ENCODE peak calls at places on chromosomes 12 and 14, in four cellular contexts. J, X, V and K are unnamed samples. For H3K27me3, the result is how much of the 10 kb centered on the place peaks cover.

GRCh38 chr12:56337753-56338221 is 897 bp upstream of the IL23A start:
- DNase-seq in J (no peak), X (no peak), V (no peak), K (no peak)

GRCh38 chr12:4864575-4864974 is 45.1 kb upstream of the KCNA1 start:
- DNase-seq in J (no peak), X (no peak), V (no peak), K (no peak)

GRCh38 chr14:104701383-104702076 is 12.1 kb downstream of the INF2 start:
- DNase-seq in J (no peak), X (no peak), V (no peak), K (no peak)

GRCh38 chr12:58148405-58148804 is 207.0 kb downstream of the ATP23 start:
- DNase-seq in J (peak), X (peak), V (no peak), K (peak)

GRCh38 chr12:79275631-79276030 is 411.1 kb downstream of the SYT1 start:
- DNase-seq in J (no peak), X (peak), V (no peak), K (peak)

GRCh38 chr12:74286254-74286653 is 251.4 kb upstream of the ATXN7L3B start:
- DNase-seq in J (no peak), X (no peak), V (no peak), K (no peak)

GRCh38 chr14:64594438-64594837 is 44.7 kb downstream of the PPP1R36 start:
- DNase-seq in J (no peak), X (no peak), V (no peak), K (no peak)

GRCh38 chr12:83823386-83824045 is 1089.1 kb downstream of the SLC6A15 start:
- DNase-seq in J (peak), X (no peak), V (no peak), K (peak)

GRCh38 chr12:64796205-64796845 is 28.1 kb upstream of the TBC1D30 start:
- DNase-seq in J (peak), X (peak), V (peak), K (peak)

GRCh38 chr14:74945261-74945851 is 10.0 kb downstream of the PGF start:
- DNase-seq in J (peak), X (no peak), V (no peak), K (no peak)

GRCh38 chr12:46546634-46547273 is 174.2 kb upstream of the SLC38A2 start:
- DNase-seq in J (no peak), X (peak), V (no peak), K (no peak)

GRCh38 chr14:103122578-103123127 is 608 bp upstream of the TNFAIP2 start:
- DNase-seq in J (no peak), X (no peak), V (peak), K (no peak)

GRCh38 chr14:47619397-47619796 is 56.0 kb downstream of the MDGA2 start:
- DNase-seq in J (no peak), X (no peak), V (no peak), K (peak)

GRCh38 chr12:90987520-90987919 is 17.3 kb downstream of the EPYC start:
- DNase-seq in J (peak), X (no peak), V (no peak), K (no peak)

GRCh38 chr12:49585477-49586445 is 17.8 kb upstream of the MCRS1 start:
- DNase-seq in J (no peak), X (no peak), V (no peak), K (no peak)

GRCh38 chr12:47078733-47079364 is 572 bp upstream of the PCED1B start:
- DNase-seq in J (peak), X (peak), V (peak), K (no peak)

GRCh38 chr14:104023325-104024055 is 62.0 kb upstream of the ASPG start:
- DNase-seq in J (no peak), X (no peak), V (no peak), K (no peak)

GRCh38 chr14:72315720-72316119 is 383.5 kb downstream of the RGS6 start:
- DNase-seq in J (no peak), X (no peak), V (no peak), K (no peak)

GRCh38 chr14:65528069-65528468 is 115.5 kb downstream of the FUT8 start:
- DNase-seq in J (no peak), X (no peak), V (no peak), K (no peak)

GRCh38 chr14:52798826-52799225 is 7.4 kb upstream of the GNPNAT1 start:
- DNase-seq in J (no peak), X (no peak), V (no peak), K (no peak)

GRCh38 chr14:89131004-89131750 is 285.9 kb downstream of the FOXN3 start:
- DNase-seq in J (no peak), X (no peak), V (no peak), K (no peak)

GRCh38 chr14:81571437-81571836 is 37.8 kb upstream of the SEL1L start:
- DNase-seq in J (no peak), X (no peak), V (no peak), K (no peak)

GRCh38 chr12:45726594-45727300 is 2.8 kb upstream of the ARID2 start:
- DNase-seq in J (peak), X (peak), V (peak), K (peak)

GRCh38 chr12:24244801-24245200 is 295.3 kb upstream of the SOX5 start:
- DNase-seq in J (no peak), X (no peak), V (no peak), K (no peak)

GRCh38 chr12:95882080-95882479 is 23.3 kb downstream of the SNRPF start:
- DNase-seq in J (no peak), X (peak), V (no peak), K (peak)

GRCh38 chr14:89378119-89378518 is 38.9 kb downstream of the FOXN3 start:
- DNase-seq in J (no peak), X (peak), V (no peak), K (peak)

GRCh38 chr14:33792387-33793368 is 158.2 kb downstream of the EGLN3 start:
- DNase-seq in J (peak), X (peak), V (peak), K (peak)
- H3K4me3 ChIP-seq in J (no peak), X (no peak), V (peak), K (no peak)

GRCh38 chr12:107319536-107320030 is 226.2 kb upstream of the CRY1 start:
- DNase-seq in J (no peak), X (no peak), V (no peak), K (no peak)

GRCh38 chr12:107318804-107319535 is 225.6 kb upstream of the CRY1 start:
- DNase-seq in J (no peak), X (peak), V (no peak), K (peak)

GRCh38 chr12:107322063-107322462 is 228.7 kb upstream of the CRY1 start:
- DNase-seq in J (no peak), X (no peak), V (no peak), K (no peak)

GRCh38 chr12:107320031-107320928 is 226.9 kb upstream of the CRY1 start:
- DNase-seq in J (no peak), X (peak), V (no peak), K (peak)

DNA sequence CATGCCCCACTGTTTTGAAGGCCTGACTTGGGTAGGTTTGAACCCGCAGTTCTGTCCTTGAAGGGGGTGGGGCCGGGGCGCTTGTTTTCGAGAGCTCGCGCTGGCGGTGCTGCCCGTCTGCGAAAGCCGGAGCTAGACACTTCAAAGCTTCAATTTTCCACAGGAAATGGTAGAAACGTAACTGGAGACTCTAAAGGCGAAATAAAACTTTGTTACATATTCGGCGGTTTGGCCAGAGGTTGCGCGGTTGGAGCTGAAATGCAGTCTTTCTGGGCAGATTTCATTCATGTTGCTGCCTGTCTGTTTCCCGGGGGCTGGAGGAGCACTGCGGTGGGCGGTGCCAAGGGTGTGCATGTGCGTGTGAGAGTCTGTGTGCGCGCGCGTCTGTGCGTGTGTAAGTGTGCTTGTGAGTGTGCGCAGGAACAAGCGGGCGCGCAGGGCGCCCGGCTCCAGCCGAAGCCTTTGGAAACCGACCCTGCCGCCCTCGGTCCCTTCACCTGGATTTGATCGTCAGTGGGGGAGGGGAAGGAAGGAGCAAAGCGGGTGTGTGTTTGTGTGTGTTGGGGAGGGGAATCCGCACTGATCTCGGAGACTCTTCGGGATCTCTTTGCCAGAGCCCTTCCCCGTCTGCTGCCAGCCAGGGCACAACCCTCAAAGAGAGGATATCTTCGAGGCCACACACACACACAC is 227.7 kb upstream of the CRY1 start:
- DNase-seq in J (no peak), X (peak), V (no peak), K (peak)
- H3K27ac ChIP-seq in J (no peak), X (no peak), V (no peak), K (no peak)

GRCh38 chr12:52644078-52644415 is 8.0 kb downstream of the KRT2 start:
- DNase-seq in J (no peak), X (no peak), V (no peak), K (no peak)
- H3K27me3 ChIP-seq in J (under half), X (under half), V (under half), K (under half)

GRCh38 chr12:6471992-6472366 is 1.5 kb upstream of the VAMP1 start:
- DNase-seq in J (no peak), X (no peak), V (no peak), K (no peak)

GRCh38 chr12:6468283-6468575 is 2.2 kb downstream of the VAMP1 start:
- DNase-seq in J (no peak), X (peak), V (no peak), K (no peak)

GRCh38 chr12:6470375-6471163 is at the start of gene VAMP1:
- DNase-seq in J (peak), X (peak), V (peak), K (peak)

GRCh38 chr12:6469609-6470374 is 685 bp downstream of the VAMP1 start:
- DNase-seq in J (no peak), X (no peak), V (no peak), K (no peak)

GRCh38 chr12:6469092-6469491 is 1.4 kb downstream of the VAMP1 start:
- DNase-seq in J (no peak), X (no peak), V (no peak), K (no peak)
- H3K4me3 ChIP-seq in J (no peak), X (peak), V (no peak), K (no peak)

GRCh38 chr12:108333898-108334699 is 5.0 kb downstream of the CMKLR1 start:
- DNase-seq in J (no peak), X (peak), V (no peak), K (peak)
- H3K27ac ChIP-seq in J (no peak), X (no peak), V (no peak), K (no peak)